ENCODE peak calls at places on chromosomes 13 and 19, in eight cellular contexts. N is mammary epithelial cell, P is IMR-90, H is spleen, V is neuronal stem cell, O is GM23248, U is tibial artery, M is right lobe of liver. J is an unnamed sample.
A peak's percentile ranks its signal among the peaks of the same experiment; 100 is the strongest.

GRCh38 chr13:66399873-66400272 is 830.3 kb downstream of the PCDH9 start:
- DNase-seq in U (no peak), V (no peak), M (no peak), O (no peak), P (no peak), H (no peak), N (no peak), J (no peak)

GRCh38 chr13:73224708-73225107 is 165.9 kb downstream of the KLF5 start:
- DNase-seq in U (no peak), O (peak; percentile 78), H (no peak), V (no peak), N (peak; percentile 85), P (peak; percentile 30), M (no peak), J (no peak)

GRCh38 chr19:53818756-53819155 is 5.4 kb downstream of the NLRP12 start:
- DNase-seq in H (no peak), V (no peak), O (no peak), P (no peak), M (no peak), U (no peak), N (no peak), J (no peak)

GRCh38 chr19:48896191-48896720 is 2.3 kb downstream of the TULP2 start:
- DNase-seq in M (no peak), U (peak; percentile 76), N (no peak), O (peak; percentile 64), P (no peak), V (peak; percentile 53), H (peak; percentile 88), J (peak; percentile 72)

GRCh38 chr13:28819748-28820098 is 416 bp upstream of the MTUS2 start:
- DNase-seq in M (peak; percentile 75), P (peak; percentile 32), V (peak; percentile 78), N (no peak), H (no peak), O (peak; percentile 64), U (no peak), J (peak; percentile 59)

GRCh38 chr13:48533207-48533499 is 273 bp upstream of the RCBTB2 start:
- DNase-seq in M (no peak), U (no peak), P (no peak), V (no peak), N (no peak), O (no peak), H (no peak), J (no peak)

GRCh38 chr19:4376991-4377781 is 23.2 kb downstream of the SH3GL1 start:
- DNase-seq in H (no peak), V (no peak), N (peak; percentile 62), O (peak; percentile 69), M (no peak), U (no peak), P (peak; percentile 50), J (no peak)

GRCh38 chr19:54561840-54562239 is 11.8 kb upstream of the LILRA2 start:
- DNase-seq in N (no peak), H (no peak), V (no peak), P (no peak), M (no peak), O (no peak), U (no peak), J (no peak)

GRCh38 chr13:30898721-30899188 is 7.3 kb upstream of the MEDAG start:
- DNase-seq in P (peak; percentile 98), V (no peak), M (no peak), O (peak; percentile 97), H (no peak), N (peak; percentile 22), U (peak; percentile 94), J (no peak)
- H3K4me1 ChIP-seq in P (peaks cover 27% of the 10 kb centered on the region), V (peaks cover 10% of the 10 kb centered on the region), M (no peaks in the 10 kb centered on the region), O (peaks cover 62% of the 10 kb centered on the region), H (no peaks in the 10 kb centered on the region), N (peaks cover 3% of the 10 kb centered on the region), U (no peaks in the 10 kb centered on the region), J (peaks cover 9% of the 10 kb centered on the region)

DNA sequence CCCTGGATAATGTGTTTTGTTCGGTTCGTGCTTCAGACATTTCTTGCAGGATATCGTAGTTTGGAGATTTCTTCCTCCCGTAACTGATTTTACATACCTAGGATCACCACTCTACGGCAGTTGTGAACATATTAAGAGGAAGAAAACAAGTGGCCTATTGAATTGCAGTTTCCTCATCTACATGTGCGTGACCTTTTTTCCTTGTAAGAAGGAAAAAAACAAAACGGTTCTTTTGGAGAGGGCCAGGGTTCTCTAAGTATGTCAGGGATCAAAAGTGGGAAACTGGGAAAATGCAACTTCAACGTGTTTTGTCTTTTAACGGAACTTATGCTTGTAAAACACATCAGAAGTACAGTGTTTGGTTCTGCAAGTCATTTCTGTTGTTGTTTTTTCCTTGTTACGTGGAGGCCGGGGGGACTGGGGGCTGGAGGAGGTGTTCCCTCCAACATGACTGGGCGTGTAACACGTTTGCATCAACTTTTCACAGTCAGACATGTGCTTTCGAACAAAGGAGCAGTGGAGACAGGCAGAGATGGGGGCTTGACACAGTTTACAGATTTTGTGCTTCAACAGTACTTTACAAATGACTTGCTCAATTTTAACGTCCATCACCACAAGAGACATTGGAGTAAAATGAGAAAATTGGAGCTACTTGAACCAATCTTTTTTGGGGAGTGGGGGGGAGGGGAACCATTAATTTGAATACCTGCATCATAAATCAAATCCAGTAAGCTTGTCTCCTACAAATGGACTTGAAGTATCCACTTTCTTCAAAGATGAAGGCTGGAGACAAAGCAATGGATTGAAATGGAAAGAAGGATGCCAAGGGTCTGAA is 3.8 kb downstream of the ZC3H4 start:
- DNase-seq in U (no peak), O (peak; percentile 60), H (peak; percentile 78), P (peak; percentile 49), V (no peak), N (peak; percentile 50), M (no peak), J (no peak)
- H3K4me1 ChIP-seq in U (no peaks in the 10 kb centered on the region), O (peaks cover 42% of the 10 kb centered on the region), H (peaks cover 56% of the 10 kb centered on the region), P (peaks cover 25% of the 10 kb centered on the region), V (peaks cover 12% of the 10 kb centered on the region), N (peaks cover 38% of the 10 kb centered on the region), M (peaks cover 49% of the 10 kb centered on the region), J (peaks cover 59% of the 10 kb centered on the region)

GRCh38 chr19:12777217-12778019 is 2.1 kb upstream of the HOOK2 start:
- DNase-seq in N (peak; percentile 63), V (no peak), H (peak; percentile 96), M (peak; percentile 86), P (peak; percentile 68), O (peak; percentile 87), U (peak; percentile 88), J (peak; percentile 86)

GRCh38 chr19:12774588-12775555 is at the start of gene HOOK2:
- DNase-seq in O (no peak), P (no peak), N (peak; percentile 93), H (peak; percentile 93), V (no peak), U (peak; percentile 80), M (peak; percentile 90), J (peak; percentile 97)

GRCh38 chr19:12778905-12779161 is 3.5 kb upstream of the HOOK2 start:
- DNase-seq in H (no peak), P (no peak), U (no peak), O (no peak), M (no peak), V (no peak), N (no peak), J (no peak)

GRCh38 chr19:12779162-12779993 is 4.0 kb upstream of the HOOK2 start:
- DNase-seq in P (peak; percentile 77), M (no peak), H (peak; percentile 83), O (peak; percentile 88), U (peak; percentile 82), V (no peak), N (peak; percentile 32), J (no peak)

DNA sequence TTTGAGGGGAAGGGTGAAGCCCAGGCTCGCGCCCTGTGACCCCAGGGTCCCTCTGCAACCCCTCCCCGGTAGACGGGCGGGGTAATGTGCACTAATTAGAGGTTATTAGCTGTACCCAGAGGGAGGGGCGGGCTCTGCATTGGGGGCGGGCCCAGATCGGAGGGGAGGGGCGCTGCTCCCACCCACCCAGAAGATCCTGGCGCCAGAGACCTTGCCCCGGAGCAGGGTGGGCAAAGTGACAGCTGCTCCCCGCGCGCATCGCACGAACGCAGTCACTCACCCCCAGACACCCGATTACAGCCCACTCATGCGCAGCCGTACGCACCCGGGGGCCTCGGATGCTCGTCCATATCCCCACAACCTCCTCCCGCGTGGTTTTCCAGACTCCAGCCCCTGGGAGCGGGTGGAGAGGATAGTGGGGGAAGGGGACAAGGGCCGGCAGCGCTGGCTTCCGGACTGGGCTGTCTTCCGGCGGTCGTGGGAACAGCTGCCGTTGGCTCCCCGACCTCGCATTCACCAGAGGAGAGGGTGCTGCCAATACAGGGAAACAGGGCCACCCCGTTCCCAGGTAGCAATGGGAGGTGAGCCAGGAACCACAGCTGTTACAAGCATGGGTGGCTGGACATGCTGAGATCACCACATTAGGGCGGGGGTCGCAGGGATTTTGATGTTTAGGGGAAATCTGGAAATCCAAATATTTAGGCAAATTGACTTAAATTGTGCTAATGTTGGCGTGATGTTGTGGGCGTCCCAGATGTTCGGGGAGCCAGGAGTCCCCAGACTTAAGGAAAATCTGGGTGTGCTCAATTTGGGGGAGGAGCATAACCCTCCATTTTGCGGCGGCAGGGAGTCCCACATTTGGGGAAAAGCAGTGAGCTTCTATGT is 2.9 kb upstream of the HOOK2 start:
- DNase-seq in V (no peak), H (peak; percentile 92), M (peak; percentile 84), N (peak; percentile 79), U (peak; percentile 88), O (peak; percentile 88), P (peak; percentile 75), J (peak; percentile 81)
- H3K4me1 ChIP-seq in V (peaks cover 21% of the 10 kb centered on the region), H (peaks cover 67% of the 10 kb centered on the region), M (peaks cover 20% of the 10 kb centered on the region), N (peaks cover 55% of the 10 kb centered on the region), U (no peaks in the 10 kb centered on the region), O (peaks cover 18% of the 10 kb centered on the region), P (peaks cover 30% of the 10 kb centered on the region), J (peaks cover 54% of the 10 kb centered on the region)

GRCh38 chr19:18430417-18431144 is 7.4 kb downstream of the ISYNA1 start:
- DNase-seq in N (no peak), O (no peak), P (no peak), H (no peak), M (no peak), V (no peak), U (peak; percentile 67), J (no peak)

GRCh38 chr19:18427752-18428131 is 8.5 kb downstream of the SSBP4 start:
- DNase-seq in U (no peak), V (no peak), M (no peak), O (no peak), H (no peak), N (no peak), P (no peak), J (no peak)

GRCh38 chr19:18429717-18430416 is 8.1 kb downstream of the ISYNA1 start:
- DNase-seq in P (no peak), M (no peak), N (no peak), O (no peak), H (no peak), U (no peak), V (no peak), J (no peak)

GRCh38 chr19:18428173-18428836 is 9.1 kb downstream of the SSBP4 start:
- DNase-seq in P (no peak), U (no peak), V (no peak), O (no peak), N (no peak), H (no peak), M (no peak), J (no peak)

DNA sequence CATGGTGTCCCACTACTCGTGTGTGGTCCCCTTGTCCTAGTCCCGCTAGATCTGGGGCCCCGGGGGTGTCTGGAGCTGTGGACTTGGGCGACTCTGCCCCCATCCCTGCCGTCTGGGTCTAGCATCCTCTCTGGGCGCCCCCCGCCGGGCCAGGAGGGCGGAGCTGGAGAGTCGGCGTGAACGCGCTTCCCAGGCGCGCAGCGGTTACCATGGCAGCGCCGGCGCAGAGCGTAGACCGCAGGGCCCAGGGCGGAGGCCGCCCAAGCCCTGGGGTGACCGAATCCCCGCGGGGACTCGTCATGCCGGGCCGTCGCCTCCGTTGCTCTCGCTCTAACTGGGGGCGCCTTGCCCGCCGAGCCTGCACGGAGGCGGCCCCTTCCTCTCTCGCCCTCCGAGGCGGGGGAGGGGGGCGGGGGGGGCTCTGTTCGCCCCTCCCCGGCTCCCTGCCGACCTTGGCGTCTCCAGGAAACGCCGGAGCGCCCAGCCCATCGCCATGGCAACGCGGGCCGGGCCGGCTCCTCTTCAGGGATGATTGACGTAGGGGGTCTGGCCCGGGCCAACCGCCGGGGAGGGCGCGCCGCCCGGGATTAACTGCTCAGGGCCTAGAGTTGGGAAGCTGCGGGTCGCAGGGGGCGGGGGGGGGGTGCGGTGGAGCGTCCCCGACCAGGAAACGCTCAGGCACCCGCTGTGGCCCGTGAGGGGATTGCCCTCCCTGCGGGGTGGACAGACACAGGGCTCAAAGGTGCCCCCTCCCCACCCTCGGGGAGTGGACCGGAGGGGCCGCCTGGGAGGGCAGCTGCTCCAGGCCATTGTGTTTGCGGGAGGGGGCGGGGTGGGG is 8.9 kb downstream of the ISYNA1 start:
- DNase-seq in H (peak; percentile 96), P (peak; percentile 72), O (peak; percentile 97), U (peak; percentile 87), N (no peak), M (peak; percentile 76), V (peak; percentile 94), J (peak; percentile 86)
- H3K4me1 ChIP-seq in H (peaks cover 84% of the 10 kb centered on the region), P (peaks cover 19% of the 10 kb centered on the region), O (peaks cover 30% of the 10 kb centered on the region), U (no peaks in the 10 kb centered on the region), N (peaks cover 11% of the 10 kb centered on the region), M (peaks cover 7% of the 10 kb centered on the region), V (peaks cover 43% of the 10 kb centered on the region), J (peaks cover 47% of the 10 kb centered on the region)

J was measured in lower lobe of right lung.